ENCODE peak calls at places on chromosome 4, in six cellular contexts. One of them, this sample, is unnamed.

GRCh38 chr4:173218411-173219125 is 50.0 kb downstream of the GALNT7 start:
- DNase-seq in IMR-90: peak
- DNase-seq in mesenchymal stem cell: peak
- DNase-seq in H1: no peak
- DNase-seq in trophoblast cell: no peak
- DNase-seq in H9: no peak
- DNase-seq in this sample: no peak

GRCh38 chr4:10684631-10685030 is at the start of gene CLNK:
- DNase-seq in H1: no peak
- DNase-seq in mesenchymal stem cell: no peak
- DNase-seq in trophoblast cell: no peak
- DNase-seq in H9: no peak
- DNase-seq in IMR-90: no peak
- DNase-seq in this sample: no peak

GRCh38 chr4:15990570-15991285 is 27.8 kb upstream of the FGFBP2 start:
- DNase-seq in trophoblast cell: no peak
- DNase-seq in H9: no peak
- DNase-seq in mesenchymal stem cell: no peak
- DNase-seq in H1: no peak
- DNase-seq in IMR-90: no peak
- DNase-seq in this sample: no peak

GRCh38 chr4:169080970-169081369 is 70.9 kb upstream of the CBR4 start:
- DNase-seq in mesenchymal stem cell: peak
- DNase-seq in IMR-90: peak
- DNase-seq in H1: no peak
- DNase-seq in H9: no peak
- DNase-seq in trophoblast cell: no peak
- DNase-seq in this sample: no peak

GRCh38 chr4:184477201-184477999 is 3.0 kb upstream of the IRF2 start:
- DNase-seq in H1: no peak
- DNase-seq in mesenchymal stem cell: no peak
- DNase-seq in trophoblast cell: no peak
- DNase-seq in IMR-90: no peak
- DNase-seq in H9: no peak
- DNase-seq in this sample: no peak

GRCh38 chr4:26288308-26288982 is 32.4 kb upstream of the RBPJ start:
- DNase-seq in H9: no peak
- DNase-seq in H1: no peak
- DNase-seq in trophoblast cell: peak
- DNase-seq in IMR-90: peak
- DNase-seq in mesenchymal stem cell: peak
- DNase-seq in this sample: no peak

GRCh38 chr4:163701915-163702314 is 207.4 kb downstream of the TMA16 start:
- DNase-seq in trophoblast cell: no peak
- DNase-seq in H1: no peak
- DNase-seq in IMR-90: peak
- DNase-seq in mesenchymal stem cell: peak
- DNase-seq in H9: no peak
- DNase-seq in this sample: no peak

GRCh38 chr4:154465085-154465484 is 26.5 kb downstream of the DCHS2 start:
- DNase-seq in H1: no peak
- DNase-seq in mesenchymal stem cell: no peak
- DNase-seq in H9: no peak
- DNase-seq in IMR-90: no peak
- DNase-seq in trophoblast cell: no peak
- DNase-seq in this sample: no peak

GRCh38 chr4:175277816-175278215 is 359.7 kb downstream of the ADAM29 start:
- DNase-seq in IMR-90: no peak
- DNase-seq in trophoblast cell: no peak
- DNase-seq in H1: no peak
- DNase-seq in mesenchymal stem cell: no peak
- DNase-seq in H9: peak
- DNase-seq in this sample: no peak

GRCh38 chr4:55127521-55127920 is 2.1 kb upstream of the KDR start:
- DNase-seq in IMR-90: no peak
- DNase-seq in trophoblast cell: no peak
- DNase-seq in H9: no peak
- DNase-seq in mesenchymal stem cell: no peak
- DNase-seq in H1: no peak
- DNase-seq in this sample: no peak

GRCh38 chr4:82192153-82192552 is 181.6 kb downstream of the HNRNPD start:
- DNase-seq in mesenchymal stem cell: no peak
- DNase-seq in H9: no peak
- DNase-seq in IMR-90: no peak
- DNase-seq in H1: no peak
- DNase-seq in trophoblast cell: no peak
- DNase-seq in this sample: no peak
- H3K14ac ChIP-seq in mesenchymal stem cell: no peak
- H3K14ac ChIP-seq in H9: no peak
- H3K14ac ChIP-seq in IMR-90: no peak
- H3K14ac ChIP-seq in H1: no peak
- H3K14ac ChIP-seq in trophoblast cell: no peak
- H3K14ac ChIP-seq in this sample: no peak

DNA sequence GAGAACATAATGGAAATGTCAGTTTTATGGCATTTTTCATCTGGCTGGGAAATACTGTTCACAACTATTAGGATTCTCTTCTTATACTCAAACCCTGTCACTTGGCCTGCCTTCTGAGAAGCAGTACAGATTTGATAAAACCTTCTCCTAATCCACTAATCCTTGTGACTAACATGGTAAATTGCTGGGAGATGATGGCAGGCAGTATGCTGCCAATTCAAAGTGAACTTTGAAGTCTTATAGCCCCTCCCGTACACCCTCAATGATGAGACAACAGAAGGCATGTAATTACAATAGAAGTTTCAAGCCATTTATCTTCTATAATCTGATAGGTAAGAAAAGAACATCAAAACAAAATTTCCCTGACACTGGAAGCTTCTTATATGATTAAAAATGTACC is 36.9 kb downstream of the PAQR3 start:
- DNase-seq in IMR-90: no peak
- DNase-seq in trophoblast cell: no peak
- DNase-seq in mesenchymal stem cell: no peak
- DNase-seq in H1: no peak
- DNase-seq in H9: no peak
- DNase-seq in this sample: no peak
- H3K14ac ChIP-seq in IMR-90: no peak
- H3K14ac ChIP-seq in trophoblast cell: no peak
- H3K14ac ChIP-seq in mesenchymal stem cell: no peak
- H3K14ac ChIP-seq in H1: no peak
- H3K14ac ChIP-seq in H9: no peak
- H3K14ac ChIP-seq in this sample: no peak

GRCh38 chr4:150828159-150828558 is 186.9 kb downstream of the LRBA start:
- DNase-seq in H1: no peak
- DNase-seq in H9: no peak
- DNase-seq in IMR-90: no peak
- DNase-seq in trophoblast cell: peak
- DNase-seq in mesenchymal stem cell: no peak
- DNase-seq in this sample: no peak
- H3K14ac ChIP-seq in H1: no peak
- H3K14ac ChIP-seq in H9: no peak
- H3K14ac ChIP-seq in IMR-90: no peak
- H3K14ac ChIP-seq in trophoblast cell: no peak
- H3K14ac ChIP-seq in mesenchymal stem cell: no peak
- H3K14ac ChIP-seq in this sample: no peak

GRCh38 chr4:60962286-60962685 is 237.8 kb upstream of the ADGRL3 start:
- DNase-seq in H9: peak
- DNase-seq in trophoblast cell: peak
- DNase-seq in H1: no peak
- DNase-seq in IMR-90: no peak
- DNase-seq in mesenchymal stem cell: no peak
- DNase-seq in this sample: no peak
- H3K14ac ChIP-seq in H9: no peak
- H3K14ac ChIP-seq in trophoblast cell: peak
- H3K14ac ChIP-seq in H1: no peak
- H3K14ac ChIP-seq in IMR-90: no peak
- H3K14ac ChIP-seq in mesenchymal stem cell: no peak
- H3K14ac ChIP-seq in this sample: no peak

GRCh38 chr4:129109965-129110824 is 14.2 kb downstream of the C4orf33 start:
- DNase-seq in trophoblast cell: no peak
- DNase-seq in IMR-90: no peak
- DNase-seq in H1: no peak
- DNase-seq in H9: no peak
- DNase-seq in mesenchymal stem cell: no peak
- DNase-seq in this sample: no peak
- H3K14ac ChIP-seq in trophoblast cell: no peak
- H3K14ac ChIP-seq in IMR-90: no peak
- H3K14ac ChIP-seq in H1: no peak
- H3K14ac ChIP-seq in H9: no peak
- H3K14ac ChIP-seq in mesenchymal stem cell: no peak
- H3K14ac ChIP-seq in this sample: no peak

GRCh38 chr4:158829254-158829653 is 60.4 kb downstream of the FNIP2 start:
- DNase-seq in trophoblast cell: no peak
- DNase-seq in H9: no peak
- DNase-seq in IMR-90: no peak
- DNase-seq in mesenchymal stem cell: no peak
- DNase-seq in H1: no peak
- DNase-seq in this sample: no peak
- H3K14ac ChIP-seq in trophoblast cell: no peak
- H3K14ac ChIP-seq in H9: no peak
- H3K14ac ChIP-seq in IMR-90: no peak
- H3K14ac ChIP-seq in mesenchymal stem cell: no peak
- H3K14ac ChIP-seq in H1: no peak
- H3K14ac ChIP-seq in this sample: no peak

GRCh38 chr4:14636563-14636962 is 365.7 kb upstream of the CPEB2 start:
- DNase-seq in IMR-90: no peak
- DNase-seq in H9: no peak
- DNase-seq in mesenchymal stem cell: no peak
- DNase-seq in H1: no peak
- DNase-seq in trophoblast cell: no peak
- DNase-seq in this sample: no peak
- H3K14ac ChIP-seq in IMR-90: no peak
- H3K14ac ChIP-seq in H9: no peak
- H3K14ac ChIP-seq in mesenchymal stem cell: no peak
- H3K14ac ChIP-seq in H1: no peak
- H3K14ac ChIP-seq in trophoblast cell: no peak
- H3K14ac ChIP-seq in this sample: no peak

DNA sequence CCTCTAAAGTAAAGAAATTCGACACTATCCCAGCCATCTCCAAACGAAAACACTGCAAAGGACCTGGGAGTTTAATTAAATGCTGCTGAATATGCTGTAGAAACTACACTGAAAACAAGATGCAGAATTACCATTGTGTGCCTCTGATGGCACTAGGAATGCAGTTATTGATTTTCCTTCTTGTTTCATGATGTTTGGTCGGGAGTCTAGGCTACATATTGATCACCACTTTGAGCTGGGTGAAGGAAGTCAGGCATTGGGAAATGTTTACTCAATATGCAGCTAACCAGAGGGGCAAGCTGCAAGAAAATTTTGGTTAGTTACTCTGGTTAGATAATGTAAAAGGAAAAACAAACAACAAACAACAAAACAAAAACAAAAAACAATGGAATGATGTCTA is 650.7 kb upstream of the GALNTL6 start:
- DNase-seq in H1: no peak
- DNase-seq in IMR-90: no peak
- DNase-seq in H9: no peak
- DNase-seq in mesenchymal stem cell: no peak
- DNase-seq in trophoblast cell: no peak
- DNase-seq in this sample: no peak
- H3K14ac ChIP-seq in H1: no peak
- H3K14ac ChIP-seq in IMR-90: no peak
- H3K14ac ChIP-seq in H9: no peak
- H3K14ac ChIP-seq in mesenchymal stem cell: no peak
- H3K14ac ChIP-seq in trophoblast cell: no peak
- H3K14ac ChIP-seq in this sample: no peak